ENCODE peak calls at places on chromosomes 7 and 10, in six cellular contexts. W is activated B cell treated with CpG ODN at 0.5 μM for 24 hours, N is body of pancreas, Q is GM13977, F is HCT116, X is lower leg skin. B is an unnamed sample.

GRCh38 chr7:5528071-5528814 is 104.6 kb upstream of the TNRC18 start:
- DNase-seq in W (peak), N (peak), Q (no peak), F (no peak), X (peak), B (no peak)

GRCh38 chr7:21996641-21997040 is 50.9 kb upstream of the CDCA7L start:
- DNase-seq in W (no peak), N (no peak), Q (no peak), F (no peak), X (no peak), B (no peak)

GRCh38 chr10:3091346-3091787 is 24.0 kb downstream of the PFKP start:
- DNase-seq in W (no peak), N (no peak), Q (no peak), F (peak), X (no peak), B (no peak)

GRCh38 chr7:982511-983181 is at the start of gene CYP2W1:
- DNase-seq in W (no peak), N (no peak), Q (no peak), F (no peak), X (no peak), B (no peak)

GRCh38 chr7:7165372-7165771 is 17.0 kb upstream of the C1GALT1 start:
- DNase-seq in W (no peak), N (no peak), Q (no peak), F (no peak), X (no peak), B (no peak)

GRCh38 chr10:110420401-110421193 is 77.1 kb upstream of the DUSP5 start:
- DNase-seq in W (no peak), N (peak), Q (no peak), F (no peak), X (no peak), B (no peak)

GRCh38 chr10:16891375-16892313 is 74.4 kb upstream of the RSU1 start:
- DNase-seq in W (no peak), N (peak), Q (no peak), F (peak), X (peak), B (no peak)

GRCh38 chr7:1899201-1899600 is 229.1 kb downstream of the ELFN1 start:
- DNase-seq in W (no peak), N (no peak), Q (no peak), F (no peak), X (no peak), B (no peak)

GRCh38 chr10:105834261-105835059 is 1193.4 kb downstream of the SORCS3 start:
- DNase-seq in W (no peak), N (no peak), Q (no peak), F (no peak), X (no peak), B (no peak)

GRCh38 chr10:127216786-127217185 is 20.4 kb upstream of the INSYN2A start:
- DNase-seq in W (no peak), N (no peak), Q (no peak), F (no peak), X (no peak), B (no peak)

GRCh38 chr7:101612885-101613490 is 16.1 kb downstream of the MYL10 start:
- DNase-seq in W (no peak), N (no peak), Q (no peak), F (no peak), X (no peak), B (no peak)

GRCh38 chr10:97270523-97271154 is 21.8 kb downstream of the ARHGAP19 start:
- DNase-seq in W (no peak), N (no peak), Q (no peak), F (no peak), X (no peak), B (no peak)

GRCh38 chr7:139680676-139681462 is 96.9 kb downstream of the HIPK2 start:
- DNase-seq in W (no peak), N (no peak), Q (no peak), F (peak), X (no peak), B (no peak)

GRCh38 chr10:125661418-125661941 is 21.5 kb downstream of the TEX36 start:
- DNase-seq in W (no peak), N (no peak), Q (no peak), F (no peak), X (no peak), B (no peak)

GRCh38 chr7:150811-151221 is 41.6 kb upstream of the FAM20C start:
- DNase-seq in W (no peak), N (no peak), Q (no peak), F (no peak), X (no peak), B (no peak)

GRCh38 chr10:48929413-48929990 is 10.1 kb downstream of the LRRC18 start:
- DNase-seq in W (no peak), N (no peak), Q (no peak), F (no peak), X (no peak), B (no peak)

GRCh38 chr7:29612596-29612995 is 49.0 kb downstream of the PRR15 start:
- DNase-seq in W (no peak), N (no peak), Q (no peak), F (no peak), X (no peak), B (no peak)

GRCh38 chr7:1961776-1962276 is 270.9 kb downstream of the MAD1L1 start:
- DNase-seq in W (no peak), N (no peak), Q (no peak), F (peak), X (no peak), B (no peak)

GRCh38 chr7:20330176-20330796 is 414 bp upstream of the ITGB8 start:
- DNase-seq in W (no peak), N (peak), Q (peak), F (no peak), X (peak), B (peak)

GRCh38 chr10:78907458-78908211 is 161.1 kb upstream of the ZMIZ1 start:
- DNase-seq in W (no peak), N (peak), Q (no peak), F (no peak), X (peak), B (no peak)

GRCh38 chr10:87987206-87987605 is 123.8 kb downstream of the PTEN start:
- DNase-seq in W (no peak), N (no peak), Q (no peak), F (no peak), X (no peak), B (peak)

GRCh38 chr10:86931872-86932271 is 25.5 kb downstream of the MMRN2 start:
- DNase-seq in W (no peak), N (no peak), Q (no peak), F (no peak), X (no peak), B (no peak)

DNA sequence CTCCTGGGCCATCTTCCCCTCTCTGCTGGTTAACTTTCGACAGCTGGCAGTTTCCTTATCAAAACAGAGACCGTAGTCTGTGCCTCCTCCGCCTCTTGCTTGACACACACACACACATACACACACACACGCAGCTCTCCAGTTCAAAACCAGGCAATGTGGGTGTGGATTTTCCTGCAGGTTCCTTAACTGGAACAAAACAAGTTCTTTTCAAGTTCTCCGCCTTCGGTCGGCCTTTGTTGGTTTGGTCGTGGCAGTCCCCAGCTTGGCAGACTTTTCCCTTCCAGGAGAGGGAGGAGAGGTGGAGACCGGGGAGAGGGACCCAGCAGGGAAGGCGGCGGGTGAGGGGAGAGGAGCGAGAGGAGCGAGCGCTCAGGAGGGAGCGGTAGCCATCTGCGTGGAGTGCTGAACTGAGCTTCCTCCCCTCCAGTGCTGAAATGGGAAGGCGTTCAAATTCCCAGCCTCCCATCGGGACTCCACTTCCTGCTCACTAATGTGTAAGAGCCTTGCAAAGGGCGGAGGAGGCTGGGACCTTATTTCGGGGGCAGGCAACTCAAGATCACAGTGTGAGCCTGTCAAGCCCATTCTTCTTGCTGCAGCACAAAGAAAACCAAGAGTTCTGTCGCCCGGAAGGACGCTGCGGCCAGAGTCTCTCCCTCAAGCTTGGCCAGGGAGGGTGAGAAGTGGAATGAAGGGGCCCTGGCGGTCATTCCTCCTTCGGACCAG is 120.6 kb downstream of the PRPF18 start:
- DNase-seq in W (peak), N (peak), Q (peak), F (no peak), X (peak), B (peak)
- TF ChIP-seq CTCF in W (no peak), N (peak), Q (no peak), F (no peak), X (no peak), B (no peak)

GRCh38 chr10:73413528-73414229 is at the start of gene ANXA7:
- DNase-seq in W (peak), N (peak), Q (peak), F (peak), X (peak), B (peak)
- TF ChIP-seq CTCF in W (no peak), N (peak), Q (no peak), F (no peak), X (no peak), B (no peak)

DNA sequence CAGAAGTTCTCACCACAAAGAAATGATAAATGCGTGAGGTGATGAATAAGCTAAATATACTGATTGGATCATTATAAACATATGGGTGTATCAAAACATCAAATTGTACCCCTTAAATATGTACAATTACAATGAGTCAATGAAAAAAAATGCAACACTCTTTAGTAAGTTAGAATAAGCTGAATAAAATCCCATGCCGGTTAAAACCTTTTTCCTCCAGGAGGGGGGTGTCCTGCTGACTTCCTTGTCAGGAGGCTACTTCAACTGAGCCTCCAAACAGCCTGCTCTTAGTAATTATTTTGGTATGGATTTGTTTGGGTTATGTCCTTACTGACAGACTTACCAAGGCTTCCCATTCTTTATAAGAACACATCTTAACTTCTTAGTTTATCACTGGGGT is 649.1 kb downstream of the INHBA start:
- DNase-seq in W (no peak), N (no peak), Q (no peak), F (no peak), X (no peak), B (no peak)
- TF ChIP-seq CTCF in W (no peak), N (no peak), Q (no peak), F (no peak), X (no peak), B (no peak)

GRCh38 chr7:3650844-3651243 is 349.8 kb downstream of the SDK1 start:
- DNase-seq in W (no peak), N (no peak), Q (no peak), F (no peak), X (no peak), B (no peak)

GRCh38 chr7:3649678-3650445 is 348.8 kb downstream of the SDK1 start:
- DNase-seq in W (no peak), N (no peak), Q (no peak), F (no peak), X (no peak), B (no peak)

GRCh38 chr7:3648276-3648675 is 347.2 kb downstream of the SDK1 start:
- DNase-seq in W (no peak), N (no peak), Q (no peak), F (no peak), X (no peak), B (no peak)

GRCh38 chr7:3649250-3649649 is 348.2 kb downstream of the SDK1 start:
- DNase-seq in W (no peak), N (no peak), Q (no peak), F (no peak), X (no peak), B (no peak)
- TF ChIP-seq CTCF in W (no peak), N (no peak), Q (no peak), F (peak), X (no peak), B (no peak)

GRCh38 chr7:86148501-86148900 is 495.2 kb upstream of the GRM3 start:
- DNase-seq in W (no peak), N (no peak), Q (no peak), F (no peak), X (no peak), B (no peak)
- TF ChIP-seq CTCF in W (no peak), N (no peak), Q (no peak), F (no peak), X (no peak), B (no peak)

GRCh38 chr7:77942431-77942830 is 143.9 kb downstream of the PHTF2 start:
- DNase-seq in W (no peak), N (no peak), Q (no peak), F (no peak), X (no peak), B (no peak)

GRCh38 chr7:77944183-77945182 is 145.9 kb downstream of the PHTF2 start:
- DNase-seq in W (no peak), N (no peak), Q (no peak), F (no peak), X (no peak), B (no peak)

GRCh38 chr7:77935652-77936348 is 137.2 kb downstream of the PHTF2 start:
- DNase-seq in W (no peak), N (no peak), Q (no peak), F (no peak), X (no peak), B (no peak)

GRCh38 chr7:77940647-77941046 is 142.1 kb downstream of the PHTF2 start:
- DNase-seq in W (no peak), N (no peak), Q (peak), F (peak), X (no peak), B (peak)
- TF ChIP-seq CTCF in W (no peak), N (peak), Q (peak), F (peak), X (no peak), B (peak)

B was measured in GM10248.